ENCODE peak calls at places on chromosomes 7 and 10, in four cellular contexts. U is HTR-8/SVneo, K is WTC11, R is globus pallidus. Q is an unnamed sample.

GRCh38 chr10:28241766-28242399 is 61.0 kb downstream of the MPP7 start:
- DNase-seq in K (peak), R (peak), U (peak), Q (peak)

GRCh38 chr10:30039988-30040387 is 19.4 kb downstream of the JCAD start:
- DNase-seq in U (no peak), K (no peak), R (no peak), Q (no peak)

GRCh38 chr7:28296571-28297483 is 115.5 kb upstream of the CREB5 start:
- DNase-seq in K (peak), R (peak), U (no peak), Q (peak)

GRCh38 chr7:15747187-15748111 is 61.0 kb upstream of the MEOX2 start:
- DNase-seq in K (no peak), R (no peak), U (no peak), Q (peak)

GRCh38 chr10:17003151-17003550 is 126.5 kb downstream of the CUBN start:
- DNase-seq in K (no peak), U (peak), R (no peak), Q (peak)

GRCh38 chr7:152922318-152923081 is 162.9 kb downstream of the ACTR3B start:
- DNase-seq in K (no peak), R (no peak), U (no peak), Q (no peak)

GRCh38 chr10:94069884-94070283 is 76.2 kb downstream of the PLCE1 start:
- DNase-seq in U (no peak), R (no peak), K (no peak), Q (peak)

GRCh38 chr7:75889826-75890225 is 11.0 kb downstream of the RHBDD2 start:
- DNase-seq in K (no peak), U (no peak), R (no peak), Q (no peak)

GRCh38 chr7:32079530-32079929 is 9.3 kb upstream of the PDE1C start:
- DNase-seq in U (no peak), K (no peak), R (no peak), Q (no peak)

GRCh38 chr7:108598858-108599257 is 29.2 kb downstream of the DNAJB9 start:
- DNase-seq in K (no peak), U (no peak), R (no peak), Q (no peak)

GRCh38 chr7:128845987-128846386 is 15.8 kb downstream of the FLNC start:
- DNase-seq in K (no peak), U (no peak), R (no peak), Q (no peak)

GRCh38 chr10:89785095-89785494 is 83.7 kb downstream of the KIF20B start:
- DNase-seq in K (no peak), R (no peak), U (no peak), Q (no peak)

GRCh38 chr7:28078036-28078901 is 102.3 kb downstream of the JAZF1 start:
- DNase-seq in K (peak), R (peak), U (no peak), Q (peak)

GRCh38 chr10:98170249-98171117 is 36.0 kb downstream of the R3HCC1L start:
- DNase-seq in U (peak), R (peak), K (peak), Q (peak)

GRCh38 chr7:111510062-111510461 is 52.2 kb downstream of the IMMP2L start:
- DNase-seq in U (no peak), R (no peak), K (no peak), Q (no peak)

GRCh38 chr7:84512055-84512454 is 317.5 kb upstream of the SEMA3A start:
- DNase-seq in U (no peak), R (no peak), K (no peak), Q (no peak)

GRCh38 chr10:6504296-6504695 is 75.8 kb downstream of the PRKCQ start:
- DNase-seq in U (no peak), R (no peak), K (no peak), Q (no peak)

GRCh38 chr10:121132278-121132672 is 281.1 kb downstream of the WDR11 start:
- DNase-seq in R (peak), U (no peak), K (no peak), Q (no peak)

GRCh38 chr10:43854042-43854441 is 205.4 kb upstream of the ZNF32 start:
- DNase-seq in U (peak), K (no peak), R (no peak), Q (peak)

GRCh38 chr10:27514243-27514642 is 10.1 kb downstream of the RAB18 start:
- DNase-seq in U (no peak), R (no peak), K (no peak), Q (no peak)

GRCh38 chr7:68063171-68063570 is 1066.5 kb downstream of the TYW1 start:
- DNase-seq in U (no peak), R (peak), K (peak), Q (no peak)

GRCh38 chr10:124072541-124072940 is 20.9 kb downstream of the CHST15 start:
- DNase-seq in R (no peak), K (no peak), U (no peak), Q (no peak)

GRCh38 chr10:6009159-6009558 is 31.8 kb upstream of the IL15RA start:
- DNase-seq in K (no peak), U (no peak), R (no peak), Q (no peak)

GRCh38 chr10:17787087-17787942 is 21.8 kb upstream of the MRC1 start:
- DNase-seq in K (no peak), U (peak), R (no peak), Q (peak)

GRCh38 chr7:94374231-94374630 is 20.5 kb upstream of the COL1A2 start:
- DNase-seq in U (peak), K (peak), R (no peak), Q (peak)

GRCh38 chr7:155222578-155222977 is 75.1 kb upstream of the INSIG1 start:
- DNase-seq in R (no peak), K (no peak), U (no peak), Q (peak)

GRCh38 chr7:150732786-150733733 is 4.2 kb upstream of the GIMAP5 start:
- DNase-seq in K (no peak), U (no peak), R (no peak), Q (no peak)

GRCh38 chr10:102394801-102395676 is 466 bp upstream of the NFKB2 start:
- DNase-seq in R (peak), U (peak), K (peak), Q (peak)

GRCh38 chr10:89022734-89023133 is 32.1 kb downstream of the FAS start:
- DNase-seq in U (no peak), R (no peak), K (no peak), Q (no peak)

GRCh38 chr10:43137971-43138756 is at the start of gene CSGALNACT2:
- DNase-seq in U (peak), R (peak), K (peak), Q (peak)

GRCh38 chr10:63042256-63042655 is 90.9 kb upstream of the NRBF2 start:
- DNase-seq in U (no peak), K (no peak), R (no peak), Q (no peak)

GRCh38 chr7:100641463-100641859 is at the start of gene TFR2:
- DNase-seq in U (no peak), R (no peak), K (no peak), Q (no peak)

GRCh38 chr10:19889279-19889678 is 73.0 kb downstream of the PLXDC2 start:
- DNase-seq in R (no peak), U (no peak), K (no peak), Q (peak)